ENCODE peak calls at places on chromosomes 11 and 22, in five cellular contexts. I is esophagus muscularis mucosa, S is PC-9, F is AG04450, W is HCT116. L is an unnamed sample.

GRCh38 chr11:44467931-44468330 is 97.5 kb upstream of the CD82 start:
- DNase-seq in I (no peak), S (no peak), F (no peak), W (no peak), L (no peak)

GRCh38 chr11:92797874-92798273 is 171.6 kb upstream of the MTNR1B start:
- DNase-seq in S (no peak), I (no peak), F (no peak), W (no peak), L (no peak)

GRCh38 chr11:116857316-116857715 is 19.9 kb upstream of the APOA1 start:
- DNase-seq in S (no peak), I (no peak), F (no peak), W (no peak), L (no peak)

GRCh38 chr11:113473983-113474361 is 1.2 kb downstream of the DRD2 start:
- DNase-seq in W (no peak), S (no peak), F (no peak), I (no peak), L (no peak)

GRCh38 chr11:67371199-67371548 is 2.2 kb downstream of the CLCF1 start:
- DNase-seq in I (no peak), F (no peak), S (no peak), W (no peak), L (no peak)

GRCh38 chr22:41377846-41378245 is 3.9 kb upstream of the TEF start:
- DNase-seq in I (no peak), W (no peak), S (no peak), F (no peak), L (no peak)

GRCh38 chr22:46826438-46826837 is 64.0 kb downstream of the TBC1D22A start:
- DNase-seq in S (no peak), W (no peak), F (no peak), I (no peak), L (no peak)

GRCh38 chr22:22614065-22614464 is 30.3 kb upstream of the GGTLC2 start:
- DNase-seq in F (no peak), I (no peak), W (no peak), S (no peak), L (no peak)

GRCh38 chr11:3809624-3809928 is 1.2 kb downstream of the PGAP2 start:
- DNase-seq in F (no peak), I (no peak), S (no peak), W (no peak), L (no peak)

GRCh38 chr11:3810951-3811350 is 2.6 kb downstream of the PGAP2 start:
- DNase-seq in W (no peak), F (no peak), S (no peak), I (no peak), L (no peak)

GRCh38 chr11:3807856-3808845 is at the start of gene PGAP2:
- DNase-seq in F (no peak), S (peak; percentile 62), W (peak; percentile 61), I (no peak), L (peak; percentile 75)

GRCh38 chr11:3810446-3810845 is 2.1 kb downstream of the PGAP2 start:
- DNase-seq in S (no peak), W (no peak), F (no peak), I (no peak), L (no peak)

DNA sequence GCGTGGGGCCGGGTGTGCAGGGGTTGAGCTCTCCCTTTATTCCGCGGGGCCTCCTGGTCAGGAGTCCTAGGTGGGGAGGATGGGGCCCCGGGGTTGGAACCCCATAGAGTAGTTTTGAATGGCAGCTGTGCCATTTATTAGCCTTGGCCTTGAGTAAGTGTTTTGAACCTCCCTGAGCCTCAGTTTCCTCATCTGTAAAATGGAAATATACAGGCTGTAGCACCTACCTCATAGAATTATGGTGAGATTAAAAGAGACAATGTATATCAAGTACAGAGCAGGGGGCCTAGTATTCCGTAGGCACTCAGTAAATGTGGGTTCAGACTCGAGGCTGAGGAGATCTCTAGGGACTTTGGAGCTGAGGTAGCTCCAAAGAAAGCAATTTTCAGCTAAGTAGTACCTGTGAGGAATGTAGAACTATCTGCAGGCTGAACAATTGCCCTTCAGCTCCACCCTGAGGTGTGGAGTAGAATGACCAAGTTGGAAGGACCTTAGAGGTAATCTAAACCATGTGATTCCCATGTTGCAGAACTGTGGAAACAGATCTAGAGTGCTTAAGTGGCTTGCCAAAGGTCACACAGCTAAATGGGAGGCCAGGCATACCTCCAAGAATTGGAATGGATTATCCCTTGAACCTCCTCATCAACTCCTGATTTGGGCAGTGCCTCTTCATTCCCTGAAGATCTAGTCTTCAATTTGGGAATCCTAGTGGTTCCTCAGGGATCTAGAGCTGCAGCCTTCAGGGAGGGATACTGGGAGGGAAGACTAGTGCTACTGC is 675 bp downstream of the PGAP2 start:
- DNase-seq in F (no peak), S (peak; percentile 70), W (peak; percentile 62), I (no peak), L (no peak)
- TF ChIP-seq CTCF in F (peak; percentile 40), S (peak; percentile 60), W (peak; percentile 46), I (peak; percentile 32), L (peak; percentile 65)

DNA sequence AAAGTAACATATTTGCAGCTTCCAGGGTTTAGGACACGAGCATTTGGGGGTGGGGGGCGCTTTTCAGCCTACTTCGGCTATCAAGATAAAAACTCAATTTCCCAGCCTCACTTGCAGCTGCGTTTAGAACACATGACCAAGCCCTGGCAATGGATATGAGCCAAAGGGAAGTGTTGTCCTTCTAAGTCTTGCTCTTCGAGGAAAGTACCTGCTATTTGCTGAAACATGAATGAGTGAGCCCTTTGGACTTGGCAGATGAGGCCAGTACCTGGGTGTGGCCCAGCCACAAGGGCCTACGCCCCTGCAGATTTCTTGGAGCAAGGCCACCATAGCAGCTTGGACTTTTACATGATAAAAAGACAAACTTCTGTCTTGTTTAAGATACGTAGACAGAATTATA is 60.2 kb upstream of the SORL1 start:
- DNase-seq in S (no peak), W (no peak), F (no peak), I (no peak), L (no peak)
- H3K4me3 ChIP-seq in S (no peak overlapping the region), W (no peak overlapping the region), F (no peak overlapping the region), I (no peak overlapping the region), L (no peak overlapping the region)

GRCh38 chr22:49377306-49377705 is 450.4 kb downstream of the BRD1 start:
- DNase-seq in W (no peak), F (no peak), S (no peak), I (no peak), L (no peak)

GRCh38 chr22:49380095-49380827 is 447.4 kb downstream of the BRD1 start:
- DNase-seq in I (no peak), S (no peak), F (no peak), W (no peak), L (no peak)

GRCh38 chr22:49380828-49381114 is 446.9 kb downstream of the BRD1 start:
- DNase-seq in I (no peak), S (no peak), F (no peak), W (no peak), L (no peak)

GRCh38 chr22:49381595-49382450 is 445.9 kb downstream of the BRD1 start:
- DNase-seq in W (no peak), S (no peak), I (no peak), F (no peak), L (no peak)

DNA sequence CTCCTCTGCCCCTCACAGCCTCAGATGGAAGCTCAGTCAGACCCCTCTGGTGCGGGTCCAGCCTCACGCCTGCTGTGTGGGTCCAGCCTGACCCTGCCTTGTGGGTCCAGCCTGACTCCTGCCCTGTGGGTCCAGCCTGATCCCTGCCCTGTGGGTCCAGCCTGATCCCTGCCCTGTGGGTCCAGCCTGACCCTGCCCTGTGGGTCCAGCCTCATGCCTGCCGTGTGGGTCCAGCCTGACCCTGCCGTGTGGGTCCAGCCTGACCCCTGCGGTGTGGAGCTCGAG is 445.3 kb downstream of the BRD1 start:
- DNase-seq in F (no peak), S (no peak), I (no peak), W (no peak), L (no peak)
- H3K27me3 ChIP-seq in F (no peaks in the 10 kb centered on the region), S (peaks cover 50% of the 10 kb centered on the region), I (no peaks in the 10 kb centered on the region), W (no peaks in the 10 kb centered on the region), L (no peaks in the 10 kb centered on the region)

DNA sequence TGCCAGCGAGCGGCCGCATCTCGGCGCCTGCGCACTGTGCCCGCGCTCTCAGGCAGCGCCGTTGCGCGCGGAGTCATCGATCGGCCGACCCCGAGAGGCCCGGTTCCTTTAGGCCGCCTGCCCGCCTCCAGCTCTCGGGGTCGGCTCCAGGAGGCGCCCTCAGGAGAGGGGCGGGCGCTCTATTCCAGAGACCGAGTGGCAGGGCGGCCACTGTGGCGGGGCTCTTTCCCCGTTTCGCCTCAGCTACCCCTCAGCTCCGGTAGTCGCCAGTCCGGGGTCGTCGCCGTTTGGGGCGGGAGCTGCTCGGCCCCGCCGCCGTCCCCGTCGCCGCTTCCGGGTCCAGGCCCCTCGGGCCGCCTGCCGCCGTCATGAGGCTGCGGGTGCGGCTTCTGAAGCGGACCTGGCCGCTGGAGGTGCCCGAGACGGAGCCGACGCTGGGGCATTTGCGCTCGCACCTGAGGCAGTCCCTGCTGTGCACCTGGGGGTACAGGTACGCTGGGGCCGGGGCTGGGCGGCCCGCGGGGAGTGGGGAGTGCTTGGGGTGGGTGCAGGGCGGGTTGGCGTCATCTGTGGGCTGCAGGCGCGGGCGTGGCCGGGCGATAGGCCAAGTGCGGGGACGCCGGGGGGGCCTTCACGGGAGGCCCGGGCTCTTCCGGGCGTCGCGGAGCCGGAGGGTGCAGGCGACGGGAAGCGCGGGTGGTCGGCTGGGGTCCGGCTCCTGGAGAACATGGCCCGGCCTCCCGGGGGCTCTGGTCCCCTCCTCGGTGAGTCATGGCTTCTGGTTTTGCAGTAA is at the start of gene FBXO7:
- DNase-seq in S (peak; percentile 71), I (peak; percentile 93), F (peak; percentile 79), W (peak; percentile 80), L (peak; percentile 91)
- TF ChIP-seq CTCF in S (peak; percentile 59), I (peak; percentile 34), F (peak; percentile 40), W (no peak), L (peak; percentile 56)

GRCh38 chr11:77069336-77069968 is 2.7 kb downstream of the CAPN5 start:
- DNase-seq in F (no peak), W (no peak), I (no peak), S (no peak), L (no peak)

GRCh38 chr11:77065878-77066228 is 918 bp upstream of the CAPN5 start:
- DNase-seq in S (no peak), I (no peak), W (no peak), F (no peak), L (no peak)

GRCh38 chr11:77068461-77069335 is 1.9 kb downstream of the CAPN5 start:
- DNase-seq in I (no peak), W (no peak), S (no peak), F (no peak), L (no peak)

GRCh38 chr11:77066229-77067023 is at the start of gene CAPN5:
- DNase-seq in S (peak; percentile 74), I (peak; percentile 94), F (peak; percentile 76), W (peak; percentile 65), L (peak; percentile 89)

GRCh38 chr11:77067776-77068460 is 1.1 kb downstream of the CAPN5 start:
- DNase-seq in F (no peak), W (no peak), I (no peak), S (no peak), L (no peak)
- H3K4me3 ChIP-seq in F (peak overlapping the region; percentile 73), W (peak overlapping the region; percentile 69), I (peak overlapping the region; percentile 71), S (no peak overlapping the region), L (no peak overlapping the region)

L was measured in GM06990.